ENCODE peak calls at places on chromosomes 7 and 10, in nine cellular contexts. C, P, X, U, N, Y, H, F and K are unnamed samples.

GRCh38 chr10:28177944-28178637 is 124.8 kb downstream of the MPP7 start:
- DNase-seq in C (peak), P (no peak), X (no peak), U (no peak), N (no peak), Y (no peak), H (no peak), F (no peak), K (peak)

GRCh38 chr7:1457949-1458675 is 1.2 kb downstream of the MICALL2 start:
- DNase-seq in C (no peak), P (no peak), X (no peak), U (no peak), N (no peak), Y (no peak), H (no peak), F (no peak), K (no peak)

GRCh38 chr7:30448461-30449189 is 30.0 kb downstream of the NOD1 start:
- DNase-seq in C (no peak), P (no peak), X (no peak), U (no peak), N (no peak), Y (no peak), H (peak), F (no peak), K (no peak)

GRCh38 chr7:54252256-54253035 is 289.7 kb upstream of the VSTM2A start:
- DNase-seq in C (no peak), P (no peak), X (no peak), U (no peak), N (peak), Y (no peak), H (no peak), F (no peak), K (no peak)

GRCh38 chr7:80923211-80923612 is 4.4 kb upstream of the SEMA3C start:
- DNase-seq in C (no peak), P (no peak), X (peak), U (no peak), N (no peak), Y (peak), H (no peak), F (no peak), K (no peak)

GRCh38 chr7:158572000-158572828 is 15.4 kb downstream of the PTPRN2 start:
- DNase-seq in C (no peak), P (no peak), X (no peak), U (peak), N (no peak), Y (no peak), H (no peak), F (no peak), K (no peak)

GRCh38 chr7:132115758-132116157 is 460.5 kb downstream of the PLXNA4 start:
- DNase-seq in C (no peak), P (no peak), X (no peak), U (no peak), N (no peak), Y (no peak), H (no peak), F (no peak), K (no peak)

GRCh38 chr7:155959894-155960293 is 147.6 kb upstream of the SHH start:
- DNase-seq in C (no peak), P (peak), X (peak), U (no peak), N (no peak), Y (peak), H (peak), F (peak), K (no peak)

GRCh38 chr10:77836299-77836820 is 90.2 kb downstream of the DLG5 start:
- DNase-seq in C (peak), P (no peak), X (peak), U (no peak), N (no peak), Y (no peak), H (peak), F (peak), K (peak)

GRCh38 chr10:69337312-69338132 is 59.2 kb downstream of the HK1 start:
- DNase-seq in C (no peak), P (no peak), X (peak), U (no peak), N (peak), Y (no peak), H (no peak), F (no peak), K (no peak)

GRCh38 chr7:99314504-99314903 is 11.2 kb upstream of the ARPC1A start:
- DNase-seq in C (no peak), P (no peak), X (peak), U (no peak), N (no peak), Y (no peak), H (peak), F (peak), K (no peak)

GRCh38 chr7:13910805-13911551 is 78.5 kb downstream of the ETV1 start:
- DNase-seq in C (no peak), P (no peak), X (no peak), U (no peak), N (no peak), Y (no peak), H (no peak), F (no peak), K (peak)

GRCh38 chr7:75866497-75867389 is 12.1 kb upstream of the RHBDD2 start:
- DNase-seq in C (peak), P (peak), X (peak), U (peak), N (peak), Y (peak), H (peak), F (peak), K (peak)